ENCODE peak calls at places on chromosomes 4 and X, in four cellular contexts. S is H4, U is NT2/D1, A is cardiac fibroblast. N is an unnamed sample.

GRCh38 chr4:23945521-23946017 is 55.7 kb upstream of the PPARGC1A start:
- DNase-seq in S (peak; percentile 85), U (no peak), A (peak; percentile 70), N (peak; percentile 38)

GRCh38 chrX:139194571-139195280 is 335.8 kb upstream of the F9 start:
- DNase-seq in S (peak; percentile 56), U (no peak), A (no peak), N (peak; percentile 19)

GRCh38 chr4:114015444-114015899 is 36.0 kb upstream of the ARSJ start:
- DNase-seq in S (peak; percentile 98), U (no peak), A (peak; percentile 97), N (peak; percentile 100)

GRCh38 chrX:13000311-13000811 is 25.5 kb downstream of the TMSB4X start:
- DNase-seq in S (no peak), U (no peak), A (no peak), N (no peak)

GRCh38 chr4:88159137-88159725 is 792 bp upstream of the ABCG2 start:
- DNase-seq in S (peak; percentile 33), U (no peak), A (no peak), N (no peak)

GRCh38 chr4:7581477-7581876 is 146.7 kb upstream of the PSAPL1 start:
- DNase-seq in S (no peak), U (peak; percentile 62), A (peak; percentile 10), N (peak; percentile 2)

GRCh38 chr4:170682511-170682910 is 592.8 kb upstream of the AADAT start:
- DNase-seq in S (no peak), U (peak; percentile 13), A (no peak), N (no peak)

GRCh38 chr4:1296324-1297022 is 6.8 kb downstream of the MAEA start:
- DNase-seq in S (no peak), U (no peak), A (no peak), N (no peak)

GRCh38 chr4:87035881-87036509 is 101.2 kb downstream of the AFF1 start:
- DNase-seq in S (no peak), U (no peak), A (no peak), N (no peak)

GRCh38 chrX:25600776-25601175 is 537.4 kb upstream of the MAGEB18 start:
- DNase-seq in S (peak; percentile 23), U (no peak), A (peak; percentile 54), N (peak; percentile 81)

GRCh38 chr4:113496698-113497097 is 264.8 kb downstream of the CAMK2D start:
- DNase-seq in S (no peak), U (no peak), A (peak; percentile 54), N (peak; percentile 36)

GRCh38 chr4:170497105-170497504 is 407.3 kb upstream of the AADAT start:
- DNase-seq in S (peak; percentile 43), U (no peak), A (no peak), N (no peak)

GRCh38 chrX:87516716-87517115 is 886 bp upstream of the KLHL4 start:
- DNase-seq in S (peak; percentile 23), U (no peak), A (peak; percentile 71), N (peak; percentile 90)

GRCh38 chr4:37082912-37083311 is 161.6 kb upstream of the NWD2 start:
- DNase-seq in S (no peak), U (no peak), A (no peak), N (no peak)

GRCh38 chr4:25030283-25031076 is at the start of gene LGI2:
- DNase-seq in S (no peak), U (no peak), A (peak; percentile 17), N (no peak)

GRCh38 chrX:115589419-115589818 is 28.4 kb downstream of the PLS3 start:
- DNase-seq in S (no peak), U (no peak), A (no peak), N (no peak)